ENCODE peak calls at places on chromosome X, in six cellular contexts. One of them, this sample, is unnamed.

GRCh38 chrX:78945186-78945912 is at the start of gene P2RY10:
- DNase-seq in AG09319: no peak
- DNase-seq in progenitor cell of endocrine pancreas: no peak
- DNase-seq in BE2C: no peak
- DNase-seq in glutamatergic neuron: no peak
- DNase-seq in tibial artery: no peak
- DNase-seq in this sample: no peak

GRCh38 chrX:46628406-46629371 is 55.1 kb downstream of the CHST7 start:
- DNase-seq in AG09319: peak
- DNase-seq in progenitor cell of endocrine pancreas: no peak
- DNase-seq in BE2C: no peak
- DNase-seq in glutamatergic neuron: no peak
- DNase-seq in tibial artery: peak
- DNase-seq in this sample: no peak

GRCh38 chrX:45353462-45353861 is 152.8 kb upstream of the DIPK2B start:
- DNase-seq in AG09319: no peak
- DNase-seq in progenitor cell of endocrine pancreas: no peak
- DNase-seq in BE2C: no peak
- DNase-seq in glutamatergic neuron: no peak
- DNase-seq in tibial artery: no peak
- DNase-seq in this sample: no peak

GRCh38 chrX:106874075-106874474 is 29.1 kb downstream of the RIPPLY1 start:
- DNase-seq in AG09319: no peak
- DNase-seq in progenitor cell of endocrine pancreas: no peak
- DNase-seq in BE2C: no peak
- DNase-seq in glutamatergic neuron: no peak
- DNase-seq in tibial artery: no peak
- DNase-seq in this sample: no peak

GRCh38 chrX:66622209-66622608 is 16.7 kb downstream of the EDA2R start:
- DNase-seq in AG09319: no peak
- DNase-seq in progenitor cell of endocrine pancreas: no peak
- DNase-seq in BE2C: no peak
- DNase-seq in glutamatergic neuron: no peak
- DNase-seq in tibial artery: no peak
- DNase-seq in this sample: no peak

GRCh38 chrX:95889279-95889678 is 795.4 kb upstream of the DIAPH2 start:
- DNase-seq in AG09319: no peak
- DNase-seq in progenitor cell of endocrine pancreas: no peak
- DNase-seq in BE2C: no peak
- DNase-seq in glutamatergic neuron: no peak
- DNase-seq in tibial artery: no peak
- DNase-seq in this sample: no peak

GRCh38 chrX:50691820-50692219 is 122.2 kb downstream of the SHROOM4 start:
- DNase-seq in AG09319: no peak
- DNase-seq in progenitor cell of endocrine pancreas: no peak
- DNase-seq in BE2C: peak
- DNase-seq in glutamatergic neuron: no peak
- DNase-seq in tibial artery: no peak
- DNase-seq in this sample: no peak

GRCh38 chrX:13499736-13500135 is 69.7 kb upstream of the EGFL6 start:
- DNase-seq in AG09319: no peak
- DNase-seq in progenitor cell of endocrine pancreas: no peak
- DNase-seq in BE2C: no peak
- DNase-seq in glutamatergic neuron: no peak
- DNase-seq in tibial artery: no peak
- DNase-seq in this sample: no peak

GRCh38 chrX:116667346-116667745 is 204.6 kb upstream of the CT83 start:
- DNase-seq in AG09319: no peak
- DNase-seq in progenitor cell of endocrine pancreas: no peak
- DNase-seq in BE2C: no peak
- DNase-seq in glutamatergic neuron: no peak
- DNase-seq in tibial artery: no peak
- DNase-seq in this sample: no peak

GRCh38 chrX:39749728-39750127 is 348.0 kb downstream of the BCOR start:
- DNase-seq in AG09319: no peak
- DNase-seq in progenitor cell of endocrine pancreas: no peak
- DNase-seq in BE2C: no peak
- DNase-seq in glutamatergic neuron: no peak
- DNase-seq in tibial artery: no peak
- DNase-seq in this sample: no peak

GRCh38 chrX:39328661-39329060 is 527.4 kb downstream of the MID1IP1 start:
- DNase-seq in AG09319: no peak
- DNase-seq in progenitor cell of endocrine pancreas: no peak
- DNase-seq in BE2C: no peak
- DNase-seq in glutamatergic neuron: no peak
- DNase-seq in tibial artery: no peak
- DNase-seq in this sample: no peak

GRCh38 chrX:56268888-56269287 is 36.7 kb downstream of the KLF8 start:
- DNase-seq in AG09319: no peak
- DNase-seq in progenitor cell of endocrine pancreas: no peak
- DNase-seq in BE2C: no peak
- DNase-seq in glutamatergic neuron: no peak
- DNase-seq in tibial artery: no peak
- DNase-seq in this sample: no peak

GRCh38 chrX:48823029-48823428 is 3.3 kb upstream of the ERAS start:
- DNase-seq in AG09319: no peak
- DNase-seq in progenitor cell of endocrine pancreas: no peak
- DNase-seq in BE2C: peak
- DNase-seq in glutamatergic neuron: no peak
- DNase-seq in tibial artery: no peak
- DNase-seq in this sample: no peak

GRCh38 chrX:16788477-16788876 is 2.2 kb downstream of the TXLNG start:
- DNase-seq in AG09319: no peak
- DNase-seq in progenitor cell of endocrine pancreas: no peak
- DNase-seq in BE2C: no peak
- DNase-seq in glutamatergic neuron: no peak
- DNase-seq in tibial artery: peak
- DNase-seq in this sample: no peak

GRCh38 chrX:134443020-134443419 is 16.9 kb upstream of the HPRT1 start:
- DNase-seq in AG09319: no peak
- DNase-seq in progenitor cell of endocrine pancreas: no peak
- DNase-seq in BE2C: no peak
- DNase-seq in glutamatergic neuron: no peak
- DNase-seq in tibial artery: no peak
- DNase-seq in this sample: no peak

GRCh38 chrX:34942496-34942895 is at the start of gene FAM47B:
- DNase-seq in AG09319: no peak
- DNase-seq in progenitor cell of endocrine pancreas: no peak
- DNase-seq in BE2C: no peak
- DNase-seq in glutamatergic neuron: no peak
- DNase-seq in tibial artery: no peak
- DNase-seq in this sample: no peak

GRCh38 chrX:69280956-69281355 is 115.7 kb upstream of the PJA1 start:
- DNase-seq in AG09319: no peak
- DNase-seq in progenitor cell of endocrine pancreas: no peak
- DNase-seq in BE2C: no peak
- DNase-seq in glutamatergic neuron: no peak
- DNase-seq in tibial artery: no peak
- DNase-seq in this sample: no peak

GRCh38 chrX:69285401-69285871 is 120.2 kb upstream of the PJA1 start:
- DNase-seq in AG09319: no peak
- DNase-seq in progenitor cell of endocrine pancreas: no peak
- DNase-seq in BE2C: no peak
- DNase-seq in glutamatergic neuron: no peak
- DNase-seq in tibial artery: no peak
- DNase-seq in this sample: peak

GRCh38 chrX:69284491-69284890 is 119.2 kb upstream of the PJA1 start:
- DNase-seq in AG09319: no peak
- DNase-seq in progenitor cell of endocrine pancreas: no peak
- DNase-seq in BE2C: no peak
- DNase-seq in glutamatergic neuron: no peak
- DNase-seq in tibial artery: no peak
- DNase-seq in this sample: no peak

GRCh38 chrX:69285881-69286545 is 120.8 kb upstream of the PJA1 start:
- DNase-seq in AG09319: no peak
- DNase-seq in progenitor cell of endocrine pancreas: peak
- DNase-seq in BE2C: peak
- DNase-seq in glutamatergic neuron: peak
- DNase-seq in tibial artery: peak
- DNase-seq in this sample: peak

DNA sequence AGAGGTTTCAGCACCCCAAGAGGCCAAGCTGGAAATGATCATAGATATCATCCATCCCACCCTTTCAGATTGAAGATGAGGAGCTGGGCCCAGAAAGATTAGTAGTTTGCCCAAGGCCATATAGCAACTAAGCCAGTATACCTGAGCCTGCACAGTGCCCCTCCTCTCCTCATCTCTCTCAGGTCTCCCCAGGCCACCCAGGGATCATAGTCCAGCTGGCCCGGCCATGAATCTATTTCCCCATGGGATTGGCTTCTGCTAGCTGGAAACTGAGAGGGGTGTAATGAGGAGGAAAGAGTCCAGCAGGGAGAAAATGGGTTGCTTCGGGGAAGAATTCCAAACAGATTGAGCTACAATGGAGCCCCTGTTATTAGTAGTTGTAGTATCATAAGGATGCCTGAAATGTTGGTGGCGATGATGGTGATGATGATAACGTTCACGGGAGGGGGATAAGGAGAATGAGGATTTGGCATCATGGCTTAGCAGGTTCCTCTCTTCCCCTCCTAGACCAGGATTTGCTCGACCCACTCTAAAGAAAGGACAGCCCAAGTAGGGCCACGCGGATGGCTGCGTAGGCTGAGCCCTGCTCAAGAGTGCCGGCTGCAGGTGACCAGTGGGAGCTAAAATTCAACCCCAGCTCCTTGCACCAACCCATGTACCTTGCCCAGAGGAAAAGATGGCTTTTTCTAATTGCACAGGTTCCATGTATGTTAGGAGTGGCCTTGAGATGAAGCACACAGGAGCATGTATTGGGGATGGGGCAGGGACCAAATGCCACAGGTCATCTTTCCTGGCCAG is 117.8 kb upstream of the PJA1 start:
- DNase-seq in AG09319: no peak
- DNase-seq in progenitor cell of endocrine pancreas: no peak
- DNase-seq in BE2C: no peak
- DNase-seq in glutamatergic neuron: no peak
- DNase-seq in tibial artery: no peak
- DNase-seq in this sample: no peak
- TF ChIP-seq CTCF in AG09319: no peak
- TF ChIP-seq CTCF in progenitor cell of endocrine pancreas: no peak
- TF ChIP-seq CTCF in BE2C: peak
- TF ChIP-seq CTCF in glutamatergic neuron: no peak
- TF ChIP-seq CTCF in tibial artery: no peak
- TF ChIP-seq CTCF in this sample: no peak

GRCh38 chrX:138298268-138298667 is 413.2 kb downstream of the FGF13 start:
- DNase-seq in AG09319: no peak
- DNase-seq in progenitor cell of endocrine pancreas: no peak
- DNase-seq in BE2C: no peak
- DNase-seq in glutamatergic neuron: no peak
- DNase-seq in tibial artery: no peak
- DNase-seq in this sample: no peak
- TF ChIP-seq CTCF in AG09319: no peak
- TF ChIP-seq CTCF in progenitor cell of endocrine pancreas: no peak
- TF ChIP-seq CTCF in BE2C: no peak
- TF ChIP-seq CTCF in glutamatergic neuron: no peak
- TF ChIP-seq CTCF in tibial artery: peak
- TF ChIP-seq CTCF in this sample: no peak

GRCh38 chrX:111823068-111823467 is 52.9 kb upstream of the TRPC5OS start:
- DNase-seq in AG09319: no peak
- DNase-seq in progenitor cell of endocrine pancreas: no peak
- DNase-seq in BE2C: peak
- DNase-seq in glutamatergic neuron: peak
- DNase-seq in tibial artery: no peak
- DNase-seq in this sample: no peak
- TF ChIP-seq CTCF in AG09319: peak
- TF ChIP-seq CTCF in progenitor cell of endocrine pancreas: peak
- TF ChIP-seq CTCF in BE2C: peak
- TF ChIP-seq CTCF in glutamatergic neuron: peak
- TF ChIP-seq CTCF in tibial artery: no peak
- TF ChIP-seq CTCF in this sample: peak

DNA sequence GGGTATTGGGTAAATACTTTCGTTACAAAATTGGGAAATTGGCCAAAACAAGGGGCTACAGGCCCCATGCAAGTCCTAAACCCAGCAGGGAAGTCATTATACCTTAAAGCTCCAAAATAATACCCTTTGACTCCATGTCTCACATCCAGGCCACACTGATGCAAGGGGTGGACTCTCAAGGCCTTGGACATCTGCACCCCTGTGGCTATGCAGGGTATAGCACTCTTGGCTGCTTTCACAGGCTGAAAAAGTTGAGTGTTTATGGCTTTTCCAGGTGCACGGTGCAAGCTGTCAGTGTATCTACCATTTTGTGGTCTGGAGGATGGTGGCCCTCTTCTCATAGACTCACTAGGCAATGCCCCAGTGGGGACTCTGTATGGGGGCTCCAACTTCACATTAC is 326.5 kb downstream of the TEX13C start:
- DNase-seq in AG09319: no peak
- DNase-seq in progenitor cell of endocrine pancreas: no peak
- DNase-seq in BE2C: no peak
- DNase-seq in glutamatergic neuron: peak
- DNase-seq in tibial artery: no peak
- DNase-seq in this sample: no peak
- TF ChIP-seq CTCF in AG09319: no peak
- TF ChIP-seq CTCF in progenitor cell of endocrine pancreas: peak
- TF ChIP-seq CTCF in BE2C: no peak
- TF ChIP-seq CTCF in glutamatergic neuron: peak
- TF ChIP-seq CTCF in tibial artery: no peak
- TF ChIP-seq CTCF in this sample: peak

GRCh38 chrX:21973321-21974010 is 33.0 kb downstream of the SMS start:
- DNase-seq in AG09319: no peak
- DNase-seq in progenitor cell of endocrine pancreas: no peak
- DNase-seq in BE2C: no peak
- DNase-seq in glutamatergic neuron: no peak
- DNase-seq in tibial artery: no peak
- DNase-seq in this sample: no peak

GRCh38 chrX:21975242-21975641 is 34.7 kb downstream of the SMS start:
- DNase-seq in AG09319: no peak
- DNase-seq in progenitor cell of endocrine pancreas: no peak
- DNase-seq in BE2C: no peak
- DNase-seq in glutamatergic neuron: no peak
- DNase-seq in tibial artery: no peak
- DNase-seq in this sample: no peak

GRCh38 chrX:21972046-21972445 is 31.5 kb downstream of the SMS start:
- DNase-seq in AG09319: no peak
- DNase-seq in progenitor cell of endocrine pancreas: no peak
- DNase-seq in BE2C: no peak
- DNase-seq in glutamatergic neuron: no peak
- DNase-seq in tibial artery: no peak
- DNase-seq in this sample: no peak

GRCh38 chrX:21974011-21974385 is 33.5 kb downstream of the SMS start:
- DNase-seq in AG09319: no peak
- DNase-seq in progenitor cell of endocrine pancreas: no peak
- DNase-seq in BE2C: no peak
- DNase-seq in glutamatergic neuron: no peak
- DNase-seq in tibial artery: no peak
- DNase-seq in this sample: no peak

GRCh38 chrX:21972721-21973120 is 32.2 kb downstream of the SMS start:
- DNase-seq in AG09319: no peak
- DNase-seq in progenitor cell of endocrine pancreas: no peak
- DNase-seq in BE2C: no peak
- DNase-seq in glutamatergic neuron: no peak
- DNase-seq in tibial artery: no peak
- DNase-seq in this sample: no peak
- TF ChIP-seq CTCF in AG09319: no peak
- TF ChIP-seq CTCF in progenitor cell of endocrine pancreas: peak
- TF ChIP-seq CTCF in BE2C: peak
- TF ChIP-seq CTCF in glutamatergic neuron: no peak
- TF ChIP-seq CTCF in tibial artery: no peak
- TF ChIP-seq CTCF in this sample: no peak

This sample was measured in mesothelial cell of epicardium.